ENCODE peak calls at places on chromosomes 4 and X, in five cellular contexts. One of them, this sample, is unnamed.

GRCh38 chr4:109945056-109945455 is 32.4 kb downstream of the EGF start:
- DNase-seq in transverse colon: no peak
- DNase-seq in activated CD8-positive, alpha-beta T cell treated with anti-CD3 and anti-CD28 coated beads for 36 hours: peak
- DNase-seq in GM13977: no peak
- DNase-seq in cardiac muscle cell: no peak
- DNase-seq in this sample: no peak

GRCh38 chr4:76809594-76810305 is 88.2 kb downstream of the SOWAHB start:
- DNase-seq in transverse colon: no peak
- DNase-seq in activated CD8-positive, alpha-beta T cell treated with anti-CD3 and anti-CD28 coated beads for 36 hours: no peak
- DNase-seq in GM13977: no peak
- DNase-seq in cardiac muscle cell: no peak
- DNase-seq in this sample: no peak

GRCh38 chr4:130760246-130760645 is 1664.3 kb downstream of the C4orf33 start:
- DNase-seq in transverse colon: no peak
- DNase-seq in activated CD8-positive, alpha-beta T cell treated with anti-CD3 and anti-CD28 coated beads for 36 hours: no peak
- DNase-seq in GM13977: no peak
- DNase-seq in cardiac muscle cell: no peak
- DNase-seq in this sample: no peak

GRCh38 chrX:19381326-19381725 is 37.6 kb downstream of the PDHA1 start:
- DNase-seq in transverse colon: no peak
- DNase-seq in activated CD8-positive, alpha-beta T cell treated with anti-CD3 and anti-CD28 coated beads for 36 hours: no peak
- DNase-seq in GM13977: no peak
- DNase-seq in cardiac muscle cell: no peak
- DNase-seq in this sample: no peak

GRCh38 chr4:146428298-146428697 is 93.4 kb downstream of the SLC10A7 start:
- DNase-seq in transverse colon: no peak
- DNase-seq in activated CD8-positive, alpha-beta T cell treated with anti-CD3 and anti-CD28 coated beads for 36 hours: no peak
- DNase-seq in GM13977: no peak
- DNase-seq in cardiac muscle cell: no peak
- DNase-seq in this sample: no peak

GRCh38 chr4:11543710-11544109 is 115.0 kb upstream of the HS3ST1 start:
- DNase-seq in transverse colon: no peak
- DNase-seq in activated CD8-positive, alpha-beta T cell treated with anti-CD3 and anti-CD28 coated beads for 36 hours: no peak
- DNase-seq in GM13977: no peak
- DNase-seq in cardiac muscle cell: no peak
- DNase-seq in this sample: no peak

GRCh38 chr4:88610771-88611170 is 18.5 kb downstream of the HERC3 start:
- DNase-seq in transverse colon: no peak
- DNase-seq in activated CD8-positive, alpha-beta T cell treated with anti-CD3 and anti-CD28 coated beads for 36 hours: no peak
- DNase-seq in GM13977: no peak
- DNase-seq in cardiac muscle cell: no peak
- DNase-seq in this sample: no peak

GRCh38 chr4:1614854-1615595 is 69.1 kb downstream of the FAM53A start:
- DNase-seq in transverse colon: peak
- DNase-seq in activated CD8-positive, alpha-beta T cell treated with anti-CD3 and anti-CD28 coated beads for 36 hours: no peak
- DNase-seq in GM13977: no peak
- DNase-seq in cardiac muscle cell: no peak
- DNase-seq in this sample: no peak

GRCh38 chr4:73379946-73380345 is 24.1 kb upstream of the ALB start:
- DNase-seq in transverse colon: no peak
- DNase-seq in activated CD8-positive, alpha-beta T cell treated with anti-CD3 and anti-CD28 coated beads for 36 hours: no peak
- DNase-seq in GM13977: no peak
- DNase-seq in cardiac muscle cell: no peak
- DNase-seq in this sample: no peak

GRCh38 chr4:162645381-162645780 is 481.6 kb upstream of the FSTL5 start:
- DNase-seq in transverse colon: no peak
- DNase-seq in activated CD8-positive, alpha-beta T cell treated with anti-CD3 and anti-CD28 coated beads for 36 hours: no peak
- DNase-seq in GM13977: no peak
- DNase-seq in cardiac muscle cell: peak
- DNase-seq in this sample: no peak

GRCh38 chrX:124641737-124642491 is 295.6 kb downstream of the SH2D1A start:
- DNase-seq in transverse colon: no peak
- DNase-seq in activated CD8-positive, alpha-beta T cell treated with anti-CD3 and anti-CD28 coated beads for 36 hours: no peak
- DNase-seq in GM13977: no peak
- DNase-seq in cardiac muscle cell: no peak
- DNase-seq in this sample: no peak

GRCh38 chr4:113069212-113069892 is 19.9 kb downstream of the ANK2 start:
- DNase-seq in transverse colon: no peak
- DNase-seq in activated CD8-positive, alpha-beta T cell treated with anti-CD3 and anti-CD28 coated beads for 36 hours: no peak
- DNase-seq in GM13977: no peak
- DNase-seq in cardiac muscle cell: no peak
- DNase-seq in this sample: no peak

GRCh38 chr4:1598206-1598605 is 85.9 kb downstream of the FAM53A start:
- DNase-seq in transverse colon: no peak
- DNase-seq in activated CD8-positive, alpha-beta T cell treated with anti-CD3 and anti-CD28 coated beads for 36 hours: no peak
- DNase-seq in GM13977: no peak
- DNase-seq in cardiac muscle cell: no peak
- DNase-seq in this sample: no peak

GRCh38 chr4:89222171-89222570 is 85.4 kb downstream of the GPRIN3 start:
- DNase-seq in transverse colon: no peak
- DNase-seq in activated CD8-positive, alpha-beta T cell treated with anti-CD3 and anti-CD28 coated beads for 36 hours: peak
- DNase-seq in GM13977: no peak
- DNase-seq in cardiac muscle cell: no peak
- DNase-seq in this sample: peak

GRCh38 chrX:13373807-13374187 is 53.9 kb upstream of the ATXN3L start:
- DNase-seq in transverse colon: no peak
- DNase-seq in activated CD8-positive, alpha-beta T cell treated with anti-CD3 and anti-CD28 coated beads for 36 hours: no peak
- DNase-seq in GM13977: no peak
- DNase-seq in cardiac muscle cell: no peak
- DNase-seq in this sample: no peak

GRCh38 chrX:7372843-7373525 is 225.0 kb upstream of the PUDP start:
- DNase-seq in transverse colon: no peak
- DNase-seq in activated CD8-positive, alpha-beta T cell treated with anti-CD3 and anti-CD28 coated beads for 36 hours: no peak
- DNase-seq in GM13977: no peak
- DNase-seq in cardiac muscle cell: no peak
- DNase-seq in this sample: no peak

GRCh38 chr4:94665500-94666398 is 92.0 kb upstream of the BMPR1B start:
- DNase-seq in transverse colon: no peak
- DNase-seq in activated CD8-positive, alpha-beta T cell treated with anti-CD3 and anti-CD28 coated beads for 36 hours: no peak
- DNase-seq in GM13977: no peak
- DNase-seq in cardiac muscle cell: no peak
- DNase-seq in this sample: no peak

GRCh38 chr4:43607827-43608461 is 715.4 kb downstream of the GRXCR1 start:
- DNase-seq in transverse colon: no peak
- DNase-seq in activated CD8-positive, alpha-beta T cell treated with anti-CD3 and anti-CD28 coated beads for 36 hours: no peak
- DNase-seq in GM13977: no peak
- DNase-seq in cardiac muscle cell: no peak
- DNase-seq in this sample: no peak

GRCh38 chr4:75037253-75037652 is 104.3 kb downstream of the PARM1 start:
- DNase-seq in transverse colon: no peak
- DNase-seq in activated CD8-positive, alpha-beta T cell treated with anti-CD3 and anti-CD28 coated beads for 36 hours: no peak
- DNase-seq in GM13977: no peak
- DNase-seq in cardiac muscle cell: no peak
- DNase-seq in this sample: peak

GRCh38 chrX:25427873-25428555 is 412.2 kb upstream of the ARX start:
- DNase-seq in transverse colon: no peak
- DNase-seq in activated CD8-positive, alpha-beta T cell treated with anti-CD3 and anti-CD28 coated beads for 36 hours: no peak
- DNase-seq in GM13977: no peak
- DNase-seq in cardiac muscle cell: no peak
- DNase-seq in this sample: no peak

GRCh38 chr4:39928538-39928937 is 49.2 kb downstream of the PDS5A start:
- DNase-seq in transverse colon: no peak
- DNase-seq in activated CD8-positive, alpha-beta T cell treated with anti-CD3 and anti-CD28 coated beads for 36 hours: no peak
- DNase-seq in GM13977: no peak
- DNase-seq in cardiac muscle cell: no peak
- DNase-seq in this sample: no peak

GRCh38 chr4:94567811-94568210 is 116.1 kb downstream of the PDLIM5 start:
- DNase-seq in transverse colon: no peak
- DNase-seq in activated CD8-positive, alpha-beta T cell treated with anti-CD3 and anti-CD28 coated beads for 36 hours: no peak
- DNase-seq in GM13977: no peak
- DNase-seq in cardiac muscle cell: no peak
- DNase-seq in this sample: peak

GRCh38 chr4:185566972-185567749 is 31.9 kb upstream of the PDLIM3 start:
- DNase-seq in transverse colon: no peak
- DNase-seq in activated CD8-positive, alpha-beta T cell treated with anti-CD3 and anti-CD28 coated beads for 36 hours: no peak
- DNase-seq in GM13977: no peak
- DNase-seq in cardiac muscle cell: peak
- DNase-seq in this sample: no peak

GRCh38 chrX:118853596-118853995 is 30.0 kb downstream of the ZCCHC12 start:
- DNase-seq in transverse colon: no peak
- DNase-seq in activated CD8-positive, alpha-beta T cell treated with anti-CD3 and anti-CD28 coated beads for 36 hours: no peak
- DNase-seq in GM13977: no peak
- DNase-seq in cardiac muscle cell: no peak
- DNase-seq in this sample: no peak

GRCh38 chrX:2374086-2374485 is 126.7 kb downstream of the DHRSX start:
- DNase-seq in transverse colon: no peak
- DNase-seq in activated CD8-positive, alpha-beta T cell treated with anti-CD3 and anti-CD28 coated beads for 36 hours: no peak
- DNase-seq in GM13977: no peak
- DNase-seq in cardiac muscle cell: no peak
- DNase-seq in this sample: no peak

GRCh38 chr4:73668806-73669205 is 48.6 kb upstream of the RASSF6 start:
- DNase-seq in transverse colon: no peak
- DNase-seq in activated CD8-positive, alpha-beta T cell treated with anti-CD3 and anti-CD28 coated beads for 36 hours: no peak
- DNase-seq in GM13977: no peak
- DNase-seq in cardiac muscle cell: no peak
- DNase-seq in this sample: no peak

GRCh38 chr4:632926-633325 is 7.6 kb downstream of the PDE6B start:
- DNase-seq in transverse colon: no peak
- DNase-seq in activated CD8-positive, alpha-beta T cell treated with anti-CD3 and anti-CD28 coated beads for 36 hours: no peak
- DNase-seq in GM13977: no peak
- DNase-seq in cardiac muscle cell: no peak
- DNase-seq in this sample: no peak

GRCh38 chrX:18291006-18291545 is 63.4 kb downstream of the SCML2 start:
- DNase-seq in transverse colon: no peak
- DNase-seq in activated CD8-positive, alpha-beta T cell treated with anti-CD3 and anti-CD28 coated beads for 36 hours: no peak
- DNase-seq in GM13977: no peak
- DNase-seq in cardiac muscle cell: no peak
- DNase-seq in this sample: no peak

GRCh38 chrX:20988118-20988517 is 386.1 kb upstream of the CNKSR2 start:
- DNase-seq in transverse colon: no peak
- DNase-seq in activated CD8-positive, alpha-beta T cell treated with anti-CD3 and anti-CD28 coated beads for 36 hours: no peak
- DNase-seq in GM13977: no peak
- DNase-seq in cardiac muscle cell: no peak
- DNase-seq in this sample: no peak

GRCh38 chr4:150264595-150265141 is 186.4 kb downstream of the DCLK2 start:
- DNase-seq in transverse colon: no peak
- DNase-seq in activated CD8-positive, alpha-beta T cell treated with anti-CD3 and anti-CD28 coated beads for 36 hours: no peak
- DNase-seq in GM13977: no peak
- DNase-seq in cardiac muscle cell: no peak
- DNase-seq in this sample: no peak

GRCh38 chrX:95076449-95076848 is 1402.4 kb downstream of the FAM133A start:
- DNase-seq in transverse colon: no peak
- DNase-seq in activated CD8-positive, alpha-beta T cell treated with anti-CD3 and anti-CD28 coated beads for 36 hours: peak
- DNase-seq in GM13977: no peak
- DNase-seq in cardiac muscle cell: peak
- DNase-seq in this sample: peak

GRCh38 chr4:156974264-156974663 is 2.7 kb upstream of the PDGFC start:
- DNase-seq in transverse colon: no peak
- DNase-seq in activated CD8-positive, alpha-beta T cell treated with anti-CD3 and anti-CD28 coated beads for 36 hours: no peak
- DNase-seq in GM13977: no peak
- DNase-seq in cardiac muscle cell: no peak
- DNase-seq in this sample: no peak

GRCh38 chr4:142350886-142351285 is 495.2 kb downstream of the INPP4B start:
- DNase-seq in transverse colon: peak
- DNase-seq in activated CD8-positive, alpha-beta T cell treated with anti-CD3 and anti-CD28 coated beads for 36 hours: no peak
- DNase-seq in GM13977: no peak
- DNase-seq in cardiac muscle cell: no peak
- DNase-seq in this sample: no peak

GRCh38 chr4:39255916-39256315 is 73.6 kb downstream of the WDR19 start:
- DNase-seq in transverse colon: no peak
- DNase-seq in activated CD8-positive, alpha-beta T cell treated with anti-CD3 and anti-CD28 coated beads for 36 hours: no peak
- DNase-seq in GM13977: no peak
- DNase-seq in cardiac muscle cell: no peak
- DNase-seq in this sample: no peak

GRCh38 chr4:27716693-27717505 is 856.3 kb downstream of the STIM2 start:
- DNase-seq in transverse colon: no peak
- DNase-seq in activated CD8-positive, alpha-beta T cell treated with anti-CD3 and anti-CD28 coated beads for 36 hours: no peak
- DNase-seq in GM13977: no peak
- DNase-seq in cardiac muscle cell: peak
- DNase-seq in this sample: no peak
- TF ChIP-seq CTCF in transverse colon: no peak
- TF ChIP-seq CTCF in activated CD8-positive, alpha-beta T cell treated with anti-CD3 and anti-CD28 coated beads for 36 hours: no peak
- TF ChIP-seq CTCF in GM13977: no peak
- TF ChIP-seq CTCF in cardiac muscle cell: no peak
- TF ChIP-seq CTCF in this sample: no peak

GRCh38 chrX:100512471-100512870 is 72.3 kb upstream of the TNMD start:
- DNase-seq in transverse colon: no peak
- DNase-seq in activated CD8-positive, alpha-beta T cell treated with anti-CD3 and anti-CD28 coated beads for 36 hours: no peak
- DNase-seq in GM13977: peak
- DNase-seq in cardiac muscle cell: peak
- DNase-seq in this sample: peak
- TF ChIP-seq CTCF in transverse colon: peak
- TF ChIP-seq CTCF in activated CD8-positive, alpha-beta T cell treated with anti-CD3 and anti-CD28 coated beads for 36 hours: peak
- TF ChIP-seq CTCF in GM13977: peak
- TF ChIP-seq CTCF in cardiac muscle cell: peak
- TF ChIP-seq CTCF in this sample: peak

GRCh38 chr4:7186081-7186480 is 6.3 kb upstream of the SORCS2 start:
- DNase-seq in transverse colon: no peak
- DNase-seq in activated CD8-positive, alpha-beta T cell treated with anti-CD3 and anti-CD28 coated beads for 36 hours: peak
- DNase-seq in GM13977: no peak
- DNase-seq in cardiac muscle cell: peak
- DNase-seq in this sample: no peak
- TF ChIP-seq CTCF in transverse colon: peak
- TF ChIP-seq CTCF in activated CD8-positive, alpha-beta T cell treated with anti-CD3 and anti-CD28 coated beads for 36 hours: peak
- TF ChIP-seq CTCF in GM13977: peak
- TF ChIP-seq CTCF in cardiac muscle cell: peak
- TF ChIP-seq CTCF in this sample: peak

DNA sequence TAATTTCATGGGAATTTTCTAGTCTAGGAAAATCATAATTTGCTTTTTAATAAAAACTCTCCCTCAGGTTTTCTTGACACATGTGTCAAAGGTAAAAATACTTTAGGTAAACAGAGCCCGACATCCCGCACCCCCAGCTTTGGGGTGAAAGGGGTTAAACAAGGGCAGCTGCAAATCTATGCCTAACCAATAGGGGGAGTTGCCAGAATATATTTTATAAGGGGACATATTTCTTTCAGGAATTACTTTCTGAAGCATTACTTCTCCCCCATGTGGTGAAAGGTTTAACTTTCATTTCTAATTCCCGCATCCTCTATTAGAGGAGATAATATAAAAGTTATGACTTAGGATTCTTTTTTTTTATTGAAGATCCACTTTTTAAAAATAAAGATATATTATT is 53.9 kb upstream of the HEPH start:
- DNase-seq in transverse colon: peak
- DNase-seq in activated CD8-positive, alpha-beta T cell treated with anti-CD3 and anti-CD28 coated beads for 36 hours: peak
- DNase-seq in GM13977: peak
- DNase-seq in cardiac muscle cell: peak
- DNase-seq in this sample: peak
- TF ChIP-seq CTCF in transverse colon: peak
- TF ChIP-seq CTCF in activated CD8-positive, alpha-beta T cell treated with anti-CD3 and anti-CD28 coated beads for 36 hours: peak
- TF ChIP-seq CTCF in GM13977: peak
- TF ChIP-seq CTCF in cardiac muscle cell: peak
- TF ChIP-seq CTCF in this sample: peak